ENCODE peak calls at places on chromosomes 2 and 18, in four cellular contexts. F is K562, L is A673, M is HepG2. J is an unnamed sample.

GRCh38 chr2:146532748-146533147 is 1312.1 kb upstream of the ACVR2A start:
- DNase-seq in F (no peak), L (no peak), M (no peak), J (no peak)

GRCh38 chr2:100260712-100261620 is 61.3 kb downstream of the LONRF2 start:
- DNase-seq in F (peak; percentile 72), L (peak; percentile 39), M (peak; percentile 60), J (peak; percentile 47)

GRCh38 chr2:133314761-133315160 is 253.5 kb downstream of the NCKAP5 start:
- DNase-seq in F (no peak), L (no peak), M (no peak), J (no peak)

GRCh38 chr18:13026583-13027270 is 35.6 kb downstream of the CEP192 start:
- DNase-seq in F (no peak), L (no peak), M (no peak), J (no peak)

GRCh38 chr2:23513881-23514793 is 129.2 kb downstream of the KLHL29 start:
- DNase-seq in F (no peak), L (no peak), M (no peak), J (no peak)

GRCh38 chr2:120767486-120768005 is 31.9 kb downstream of the GLI2 start:
- DNase-seq in F (no peak), L (no peak), M (no peak), J (no peak)

GRCh38 chr2:216635171-216635570 is 2.0 kb downstream of the IGFBP2 start:
- DNase-seq in F (no peak), L (peak; percentile 28), M (no peak), J (no peak)

GRCh38 chr2:100422320-100422719 is 4.9 kb upstream of the CHST10 start:
- DNase-seq in F (peak; percentile 64), L (peak; percentile 48), M (peak; percentile 50), J (no peak)

GRCh38 chr2:64653174-64654062 is at the start of gene SERTAD2:
- DNase-seq in F (peak; percentile 96), L (peak; percentile 91), M (peak; percentile 75), J (peak; percentile 91)

GRCh38 chr2:218026244-218026643 is 23.4 kb upstream of the TNS1 start:
- DNase-seq in F (no peak), L (no peak), M (no peak), J (no peak)

GRCh38 chr2:75493230-75493629 is 67.5 kb downstream of the EVA1A start:
- DNase-seq in F (no peak), L (no peak), M (no peak), J (no peak)

GRCh38 chr18:73768043-73768442 is 379.6 kb downstream of the FBXO15 start:
- DNase-seq in F (no peak), L (no peak), M (no peak), J (no peak)

GRCh38 chr2:88239781-88240180 is 69.6 kb downstream of the THNSL2 start:
- DNase-seq in F (peak; percentile 39), L (no peak), M (no peak), J (peak; percentile 89)

GRCh38 chr2:68744517-68744916 is 9.9 kb downstream of the ARHGAP25 start:
- DNase-seq in F (no peak), L (no peak), M (no peak), J (no peak)

GRCh38 chr2:174121178-174121577 is 127.2 kb downstream of the OLA1 start:
- DNase-seq in F (no peak), L (peak; percentile 49), M (no peak), J (no peak)

GRCh38 chr2:199744676-199745075 is 106.3 kb downstream of the FTCDNL1 start:
- DNase-seq in F (no peak), L (no peak), M (no peak), J (no peak)

GRCh38 chr2:190947711-190948251 is 66.2 kb downstream of the STAT1 start:
- DNase-seq in F (no peak), L (peak; percentile 35), M (peak; percentile 51), J (peak; percentile 23)

GRCh38 chr2:138071720-138072719 is 107.7 kb downstream of the HNMT start:
- DNase-seq in F (no peak), L (no peak), M (peak; percentile 39), J (no peak)

GRCh38 chr2:126774761-126775160 is 118.8 kb downstream of the GYPC start:
- DNase-seq in F (no peak), L (no peak), M (no peak), J (no peak)

GRCh38 chr2:120740765-120741513 is 5.3 kb downstream of the GLI2 start:
- DNase-seq in F (no peak), L (peak; percentile 31), M (no peak), J (no peak)

GRCh38 chr2:101697124-101697793 is at the start of gene MAP4K4:
- DNase-seq in F (peak; percentile 90), L (peak; percentile 93), M (peak; percentile 84), J (peak; percentile 74)
- TF ChIP-seq EZH2 in F (no peak), L (no peak), M (no peak), J (no peak)

DNA sequence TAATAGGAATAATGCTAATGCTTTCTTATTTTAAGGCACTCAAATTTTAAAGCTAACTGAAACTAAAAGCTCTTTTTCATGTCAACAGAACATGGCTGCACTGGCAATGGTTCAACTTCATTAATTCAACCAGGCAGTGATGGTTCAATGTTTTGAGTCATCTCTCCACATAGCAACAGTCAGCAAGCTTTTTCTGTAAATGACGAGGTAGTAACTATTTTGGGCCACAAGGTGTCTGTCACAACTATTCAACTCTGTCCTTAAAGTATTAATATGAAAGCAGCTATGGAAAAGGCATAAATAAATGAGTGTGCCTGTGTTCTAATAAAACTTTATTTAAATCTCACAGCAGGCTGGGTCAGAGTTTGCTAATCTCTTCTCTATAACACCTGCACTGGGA is 1425.6 kb upstream of the PIK3C3 start:
- DNase-seq in F (no peak), L (peak; percentile 4), M (peak; percentile 1), J (peak; percentile 14)
- TF ChIP-seq CTCF in F (no peak), L (no peak), M (no peak), J (no peak)

GRCh38 chr18:12013186-12013916 is 32.0 kb downstream of the IMPA2 start:
- DNase-seq in F (no peak), L (no peak), M (no peak), J (no peak)
- H3K4me1 ChIP-seq in F (no peaks in the 10 kb centered on the region), L (no peaks in the 10 kb centered on the region), M (peaks cover 16% of the 10 kb centered on the region), J (peaks cover 9% of the 10 kb centered on the region)

DNA sequence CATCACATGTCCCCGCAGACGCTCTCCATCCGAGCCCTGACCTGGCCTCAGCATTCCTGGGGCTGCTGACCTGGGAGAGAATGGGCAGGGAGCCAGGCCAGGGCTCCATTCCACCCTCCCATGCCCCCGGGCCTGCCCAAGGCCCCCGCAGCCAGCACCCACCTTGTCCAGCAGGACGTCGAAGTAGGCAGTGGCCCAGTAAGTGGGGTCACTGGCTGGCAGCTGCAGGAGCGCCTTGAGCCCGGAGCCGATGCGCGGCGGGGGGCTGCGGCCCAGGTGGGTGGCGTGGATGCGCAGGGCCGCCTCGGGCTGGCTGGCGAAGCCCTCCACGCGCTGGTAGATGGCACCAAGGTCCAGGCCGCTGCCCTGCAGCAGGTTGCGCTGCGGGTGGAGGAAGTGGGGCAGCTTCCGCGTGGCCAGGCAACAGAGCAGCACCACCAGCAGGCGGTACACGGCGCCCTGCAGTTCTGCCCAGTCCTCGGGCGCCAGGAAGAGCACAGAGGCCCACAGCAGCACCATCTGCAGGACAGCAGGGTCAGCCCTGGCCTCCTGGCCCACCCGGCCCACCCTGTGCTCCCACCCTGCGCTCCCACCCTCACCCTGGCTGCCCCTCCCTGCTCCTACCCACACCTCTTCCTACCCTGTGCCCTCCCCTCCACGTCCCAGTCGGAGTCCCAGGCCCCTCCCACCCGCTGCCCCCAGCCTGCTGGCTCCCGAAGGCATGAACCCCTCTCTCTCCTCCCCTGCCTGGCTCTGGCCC is 7.6 kb downstream of the MAB21L4 start:
- DNase-seq in F (no peak), L (no peak), M (no peak), J (no peak)
- TF ChIP-seq EZH2 in F (no peak), L (no peak), M (no peak), J (no peak)